ENCODE peak calls at places on chromosomes 11 and 22, in ten cellular contexts. E is type B pancreatic cell; Y is HFFc6; J is effector CD4-positive, alpha-beta T cell; B is stimulated activated CD4-positive, alpha-beta T cell treated with anti-CD3 and anti-CD28 coated beads, TNF-alpha, amount 100 ng/mL, for 1 hour; O is globus pallidus; H is activated CD8-positive, alpha-beta memory T cell treated with anti-CD3 and anti-CD28 coated beads for 48 hours; G is NK-92 treated with Interleukin-12 subunit alpha and Interleukin-12 subunit beta, amount 100 ng/mL, for 24 hours; P is psoas muscle; W is right cardiac atrium. C is an unnamed sample.

GRCh38 chr22:49010086-49010863 is 817.4 kb downstream of the BRD1 start:
- DNase-seq in E (no peak), Y (no peak), J (no peak), B (no peak), O (no peak), H (no peak), G (no peak), P (no peak), W (no peak), C (no peak)

GRCh38 chr11:10303558-10304363 is 1.1 kb upstream of the ADM start:
- DNase-seq in E (no peak), Y (peak), J (no peak), B (no peak), O (peak), H (no peak), G (no peak), P (peak), W (no peak), C (no peak)

GRCh38 chr11:21658654-21659193 is 534.2 kb upstream of the ANO5 start:
- DNase-seq in E (no peak), Y (no peak), J (no peak), B (no peak), O (no peak), H (no peak), G (no peak), P (no peak), W (no peak), C (no peak)

GRCh38 chr11:43708776-43709175 is 28.2 kb downstream of the HSD17B12 start:
- DNase-seq in E (no peak), Y (no peak), J (no peak), B (no peak), O (no peak), H (no peak), G (no peak), P (no peak), W (no peak), C (no peak)

GRCh38 chr11:119803726-119804294 is 74.8 kb upstream of the NECTIN1 start:
- DNase-seq in E (no peak), Y (no peak), J (no peak), B (no peak), O (no peak), H (no peak), G (no peak), P (no peak), W (no peak), C (no peak)

GRCh38 chr22:42217019-42217751 is 53.3 kb downstream of the TCF20 start:
- DNase-seq in E (no peak), Y (no peak), J (no peak), B (no peak), O (no peak), H (no peak), G (no peak), P (no peak), W (no peak), C (no peak)

GRCh38 chr11:36361901-36362391 is 65.9 kb downstream of the PRR5L start:
- DNase-seq in E (no peak), Y (peak), J (no peak), B (no peak), O (no peak), H (no peak), G (no peak), P (no peak), W (peak), C (peak)

GRCh38 chr11:80320765-80321164 is 879.9 kb upstream of the TENM4 start:
- DNase-seq in E (no peak), Y (no peak), J (no peak), B (no peak), O (no peak), H (no peak), G (no peak), P (no peak), W (no peak), C (peak)

GRCh38 chr22:37276771-37277170 is 5.5 kb upstream of the CYTH4 start:
- DNase-seq in E (no peak), Y (no peak), J (no peak), B (no peak), O (no peak), H (no peak), G (no peak), P (no peak), W (no peak), C (no peak)

GRCh38 chr11:47105541-47105940 is 71.1 kb downstream of the ARFGAP2 start:
- DNase-seq in E (no peak), Y (no peak), J (no peak), B (no peak), O (no peak), H (no peak), G (no peak), P (no peak), W (no peak), C (no peak)

GRCh38 chr22:44247923-44248892 is 64.5 kb downstream of the SHISAL1 start:
- DNase-seq in E (no peak), Y (no peak), J (no peak), B (no peak), O (no peak), H (no peak), G (no peak), P (no peak), W (no peak), C (no peak)

GRCh38 chr22:41913842-41914534 is 886 bp downstream of the SHISA8 start:
- DNase-seq in E (no peak), Y (no peak), J (no peak), B (no peak), O (no peak), H (no peak), G (no peak), P (no peak), W (no peak), C (no peak)

GRCh38 chr11:61264371-61264770 is 23.4 kb downstream of the PGA5 start:
- DNase-seq in E (no peak), Y (no peak), J (no peak), B (no peak), O (no peak), H (no peak), G (no peak), P (no peak), W (no peak), C (no peak)

GRCh38 chr11:31915867-31916266 is 104.7 kb upstream of the PAX6 start:
- DNase-seq in E (no peak), Y (no peak), J (no peak), B (no peak), O (no peak), H (no peak), G (no peak), P (no peak), W (no peak), C (no peak)

GRCh38 chr11:47924184-47924671 is 56.1 kb upstream of the PTPRJ start:
- DNase-seq in E (no peak), Y (peak), J (no peak), B (no peak), O (no peak), H (no peak), G (no peak), P (no peak), W (no peak), C (no peak)

GRCh38 chr11:32259641-32260081 is 168.8 kb downstream of the RCN1 start:
- DNase-seq in E (no peak), Y (no peak), J (no peak), B (no peak), O (peak), H (no peak), G (no peak), P (no peak), W (no peak), C (peak)

GRCh38 chr11:107819361-107820014 is 39.1 kb downstream of the SLC35F2 start:
- DNase-seq in E (no peak), Y (no peak), J (no peak), B (no peak), O (no peak), H (no peak), G (no peak), P (no peak), W (no peak), C (no peak)

C was measured in Ammon's horn.